ENCODE peak calls at places on chromosomes 6 and 20, in six cellular contexts. P is OCI-M1; G is CD8-positive, alpha-beta T cell; F is NAMALWA; A is activated naive CD4-positive, alpha-beta T cell; V is activated CD4-positive, CD25-positive, alpha-beta regulatory T cell. H is an unnamed sample.

GRCh38 chr6:140437619-140438345 is 1063.3 kb upstream of the CITED2 start:
- DNase-seq in P (no peak), G (no peak), F (no peak), A (no peak), V (no peak), H (no peak)

GRCh38 chr6:117089604-117090003 is 175.8 kb upstream of the VGLL2 start:
- DNase-seq in P (no peak), G (no peak), F (no peak), A (no peak), V (no peak), H (no peak)

GRCh38 chr6:142385352-142385751 is 83.5 kb downstream of the ADGRG6 start:
- DNase-seq in P (no peak), G (no peak), F (no peak), A (no peak), V (no peak), H (no peak)

GRCh38 chr6:12289655-12290489 is at the start of gene EDN1:
- DNase-seq in P (peak; percentile 79), G (peak; percentile 7), F (peak; percentile 59), A (peak; percentile 5), V (no peak), H (peak; percentile 92)

GRCh38 chr20:37330316-37330715 is 15.6 kb upstream of the SRC start:
- DNase-seq in P (no peak), G (no peak), F (no peak), A (no peak), V (no peak), H (peak; percentile 65)

GRCh38 chr6:68158256-68158655 is 476.8 kb upstream of the ADGRB3 start:
- DNase-seq in P (no peak), G (no peak), F (no peak), A (no peak), V (no peak), H (no peak)

GRCh38 chr20:6708010-6708409 is 59.5 kb upstream of the BMP2 start:
- DNase-seq in P (no peak), G (no peak), F (no peak), A (no peak), V (no peak), H (no peak)

GRCh38 chr20:46400828-46401477 is 5.5 kb downstream of the ELMO2 start:
- DNase-seq in P (peak; percentile 72), G (peak; percentile 7), F (no peak), A (no peak), V (no peak), H (no peak)

GRCh38 chr6:28811873-28812272 is 111.9 kb downstream of the TRIM27 start:
- DNase-seq in P (peak; percentile 90), G (no peak), F (peak; percentile 62), A (no peak), V (no peak), H (no peak)

GRCh38 chr6:90347411-90347841 is 50.8 kb upstream of the BACH2 start:
- DNase-seq in P (no peak), G (no peak), F (no peak), A (no peak), V (no peak), H (no peak)

H was measured in spleen.